ENCODE peak calls at places on chromosomes 7 and 10, in six cellular contexts. S is kidney, Y is H1, L is cardiac muscle cell, W is osteoblast, X is tibial artery. P is an unnamed sample. For H3K4me1, the result is how much of the 10 kb centered on the place peaks cover.

GRCh38 chr10:934746-935406 is 3.4 kb upstream of the LARP4B start:
- DNase-seq in Y (no peak), X (no peak), L (no peak), S (no peak), W (peak), P (no peak)

GRCh38 chr10:23402856-23403255 is 36.0 kb upstream of the OTUD1 start:
- DNase-seq in S (no peak), L (no peak), Y (no peak), X (no peak), W (no peak), P (no peak)

GRCh38 chr10:58755688-58756087 is 243.0 kb downstream of the BICC1 start:
- DNase-seq in Y (no peak), S (no peak), L (peak), W (peak), X (no peak), P (no peak)

GRCh38 chr10:110209399-110209925 is 2.1 kb downstream of the MXI1 start:
- DNase-seq in X (no peak), L (peak), W (peak), S (peak), Y (peak), P (no peak)

GRCh38 chr7:102220929-102221850 is 65.5 kb upstream of the SH2B2 start:
- DNase-seq in L (peak), X (no peak), W (peak), Y (no peak), S (no peak), P (no peak)

GRCh38 chr10:85447690-85448089 is 918.9 kb downstream of the GRID1 start:
- DNase-seq in X (no peak), S (no peak), W (no peak), L (no peak), Y (no peak), P (no peak)

GRCh38 chr10:15106352-15107013 is 9.3 kb downstream of the RPP38 start:
- DNase-seq in L (peak), W (peak), X (peak), S (no peak), Y (peak), P (peak)

GRCh38 chr7:92404170-92404614 is 43.1 kb upstream of the GATAD1 start:
- DNase-seq in W (no peak), L (peak), Y (no peak), X (no peak), S (no peak), P (no peak)

GRCh38 chr7:5657901-5658300 is 123.6 kb downstream of the RNF216 start:
- DNase-seq in X (no peak), W (no peak), S (no peak), L (no peak), Y (no peak), P (no peak)

DNA sequence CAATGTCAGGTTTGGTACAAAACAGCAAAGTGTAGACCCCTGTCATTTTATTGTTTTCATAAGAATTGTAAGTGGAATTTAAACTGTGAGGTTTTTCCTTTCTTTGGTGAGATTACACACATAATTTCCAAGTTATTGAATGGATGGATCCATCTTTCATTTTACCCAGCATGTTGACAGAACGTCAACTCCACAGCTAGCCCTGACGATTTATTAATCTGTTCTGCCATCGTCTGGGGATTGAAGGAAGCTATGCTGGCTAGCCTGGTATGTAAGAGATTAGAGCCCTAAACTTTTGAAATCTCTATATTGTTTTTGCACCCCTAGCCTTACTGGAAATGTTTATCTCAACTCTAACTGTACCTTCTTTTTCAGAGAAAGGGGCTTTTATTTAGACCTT is 8.6 kb downstream of the WNT16 start:
- DNase-seq in S (no peak), Y (no peak), L (peak), X (no peak), W (no peak), P (no peak)
- TF ChIP-seq CTCF in S (no peak), Y (peak), L (peak), X (no peak), W (peak), P (no peak)

DNA sequence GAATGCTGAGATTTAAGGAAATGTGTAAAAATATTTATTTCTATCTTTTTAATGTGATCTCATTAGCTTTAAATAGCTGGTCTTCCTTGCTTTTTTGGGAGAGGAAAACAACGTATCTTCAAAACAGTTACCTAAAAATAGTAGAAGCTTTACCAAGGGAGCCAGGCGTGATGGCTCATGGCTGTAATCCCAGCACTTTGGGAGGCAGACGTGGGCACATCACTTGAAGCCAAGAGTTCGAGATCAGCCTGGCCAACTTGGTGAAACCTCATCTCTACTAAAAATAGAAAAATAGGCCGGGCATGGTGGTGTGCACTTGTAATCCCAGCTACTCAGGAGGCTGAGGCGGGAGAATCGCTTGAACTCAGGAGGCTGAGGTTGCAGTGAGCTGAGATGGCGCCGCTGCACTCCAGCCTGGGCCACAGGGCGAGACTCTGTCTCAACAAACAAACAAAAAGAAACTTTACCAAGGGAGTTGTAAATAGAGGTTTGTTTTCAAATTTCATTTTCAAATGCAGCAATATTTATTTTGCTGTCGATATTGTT is 48.4 kb upstream of the ITGB1 start:
- DNase-seq in Y (no peak), S (no peak), W (no peak), X (peak), L (no peak), P (peak)
- H3K4me1 ChIP-seq in Y (under half), S (under half), W (half or more), X (under half), L (under half), P (under half)

DNA sequence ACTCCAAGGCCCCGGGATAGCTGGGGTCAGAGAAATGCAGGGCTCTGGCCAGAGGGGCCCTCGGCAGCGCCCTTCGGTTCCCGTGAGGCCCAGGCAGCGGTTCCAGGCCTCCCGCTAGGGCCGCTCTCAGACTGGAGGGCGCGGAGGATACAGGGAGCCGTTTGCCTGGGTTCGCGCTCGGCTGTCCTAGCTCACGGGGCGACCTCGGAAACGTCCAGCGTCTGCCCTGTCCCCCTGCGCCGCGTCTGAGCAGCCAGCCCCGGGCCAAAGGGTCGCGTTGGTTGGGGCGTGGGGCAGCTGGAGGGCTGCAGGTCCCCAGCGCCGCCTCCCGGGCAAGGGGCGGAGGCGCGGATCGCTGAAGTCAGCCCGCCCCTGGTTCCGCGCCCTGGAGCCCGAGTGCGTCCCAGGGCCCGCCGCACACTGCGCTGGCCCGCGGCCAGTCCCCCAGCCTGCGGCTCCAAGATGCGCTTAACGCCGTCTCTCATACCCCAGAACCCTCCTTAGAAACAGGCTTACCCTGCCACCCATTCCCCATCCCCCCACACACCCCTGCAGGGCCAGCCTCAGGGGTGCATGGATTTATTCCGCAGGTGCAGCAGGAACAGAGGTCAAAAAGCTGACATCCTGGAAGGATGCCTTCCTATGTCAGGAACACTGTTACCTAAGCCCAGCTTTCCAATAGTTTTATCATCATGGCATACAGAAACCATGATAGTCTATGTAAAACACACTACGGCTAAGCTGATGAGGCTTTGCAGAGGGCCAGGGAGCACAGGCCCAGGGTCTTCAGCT is 22.1 kb upstream of the OPN4 start:
- DNase-seq in X (no peak), Y (peak), S (no peak), L (peak), W (peak), P (no peak)
- TF ChIP-seq CTCF in X (no peak), Y (peak), S (peak), L (peak), W (peak), P (peak)

DNA sequence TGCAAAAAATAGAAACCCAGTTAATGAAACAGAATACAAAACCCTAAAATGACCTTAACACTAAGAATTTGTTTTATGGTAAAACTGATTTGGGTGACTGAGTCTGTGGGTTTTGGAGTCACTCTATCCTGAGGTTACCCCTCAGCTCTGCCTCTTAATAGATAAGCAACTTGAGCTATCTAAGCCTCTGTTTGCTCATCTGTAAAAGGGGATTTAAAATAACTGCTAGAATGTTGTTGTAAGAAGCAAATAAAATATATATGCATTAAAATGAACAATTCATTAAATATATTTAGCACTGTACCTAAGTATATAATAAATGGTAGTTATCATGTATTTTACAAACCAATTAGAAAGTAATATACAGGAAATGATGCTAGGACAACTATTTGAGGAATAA is 115.4 kb downstream of the CABCOCO1 start:
- DNase-seq in S (no peak), Y (no peak), X (no peak), L (no peak), W (no peak), P (no peak)
- H3K4me1 ChIP-seq in S (under half), Y (under half), X (under half), L (under half), W (under half), P (under half)

DNA sequence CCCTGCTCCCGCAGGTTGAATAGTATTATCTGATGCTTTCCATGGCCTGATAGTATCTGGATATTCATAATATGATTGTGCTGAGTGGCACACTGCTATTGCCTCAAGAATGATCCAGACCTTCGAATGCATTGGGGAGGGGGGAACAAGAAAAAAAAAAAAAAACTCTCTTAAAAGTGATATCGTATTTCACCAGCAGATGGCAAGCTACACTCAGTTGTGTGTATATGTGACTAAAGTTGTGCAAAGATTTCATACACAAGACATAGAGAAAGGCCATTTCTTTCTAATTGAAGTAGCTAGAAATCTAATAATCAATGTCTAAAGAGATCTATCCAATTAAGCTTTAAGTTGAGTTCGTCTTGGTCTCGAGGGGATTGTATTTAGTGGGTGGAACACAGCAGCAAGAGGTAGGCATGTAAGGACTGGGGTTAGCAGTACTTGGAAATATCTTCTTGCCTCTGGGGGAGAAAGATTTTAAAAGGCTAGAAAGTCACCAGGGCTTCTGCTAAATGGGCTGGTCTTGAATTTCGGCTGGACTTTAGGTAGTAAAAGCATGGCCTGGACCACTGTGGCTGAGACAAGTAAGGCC is 15.3 kb downstream of the SFRP4 start:
- DNase-seq in Y (no peak), S (no peak), L (peak), W (peak), X (no peak), P (no peak)
- TF ChIP-seq CTCF in Y (peak), S (peak), L (peak), W (peak), X (peak), P (peak)

GRCh38 chr7:44754802-44755697 is 6.4 kb downstream of the ZMIZ2 start:
- DNase-seq in X (no peak), W (peak), S (no peak), L (no peak), Y (no peak), P (no peak)

GRCh38 chr7:44750921-44751571 is 2.4 kb downstream of the ZMIZ2 start:
- DNase-seq in S (peak), X (no peak), Y (no peak), L (no peak), W (peak), P (no peak)

GRCh38 chr7:44750424-44750823 is 1.8 kb downstream of the ZMIZ2 start:
- DNase-seq in S (peak), W (no peak), L (no peak), X (no peak), Y (no peak), P (no peak)

GRCh38 chr7:44749992-44750391 is 1.3 kb downstream of the ZMIZ2 start:
- DNase-seq in X (no peak), Y (no peak), L (no peak), W (no peak), S (no peak), P (no peak)

DNA sequence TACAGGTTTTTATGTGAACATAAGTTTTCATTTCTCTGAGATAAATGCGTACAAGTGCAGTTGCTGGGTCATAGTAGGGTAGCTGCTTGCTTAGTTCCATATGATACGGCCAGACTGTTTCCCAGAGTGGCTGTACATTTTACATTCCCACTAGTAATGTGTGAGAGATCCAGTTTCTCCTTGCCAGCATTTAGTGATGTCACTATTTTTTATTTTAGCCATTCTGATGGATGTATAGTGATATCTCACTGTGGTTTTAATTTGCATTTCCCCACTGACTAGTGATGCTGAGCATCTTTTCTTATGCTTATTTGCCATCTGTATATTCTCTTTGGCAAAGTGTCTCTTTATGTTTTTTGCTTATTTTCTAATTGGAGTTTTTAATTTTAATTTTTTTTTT is 4.2 kb downstream of the ZMIZ2 start:
- DNase-seq in L (no peak), Y (no peak), X (no peak), W (peak), S (no peak), P (no peak)
- H3K4me1 ChIP-seq in L (under half), Y (under half), X (under half), W (under half), S (under half), P (under half)

DNA sequence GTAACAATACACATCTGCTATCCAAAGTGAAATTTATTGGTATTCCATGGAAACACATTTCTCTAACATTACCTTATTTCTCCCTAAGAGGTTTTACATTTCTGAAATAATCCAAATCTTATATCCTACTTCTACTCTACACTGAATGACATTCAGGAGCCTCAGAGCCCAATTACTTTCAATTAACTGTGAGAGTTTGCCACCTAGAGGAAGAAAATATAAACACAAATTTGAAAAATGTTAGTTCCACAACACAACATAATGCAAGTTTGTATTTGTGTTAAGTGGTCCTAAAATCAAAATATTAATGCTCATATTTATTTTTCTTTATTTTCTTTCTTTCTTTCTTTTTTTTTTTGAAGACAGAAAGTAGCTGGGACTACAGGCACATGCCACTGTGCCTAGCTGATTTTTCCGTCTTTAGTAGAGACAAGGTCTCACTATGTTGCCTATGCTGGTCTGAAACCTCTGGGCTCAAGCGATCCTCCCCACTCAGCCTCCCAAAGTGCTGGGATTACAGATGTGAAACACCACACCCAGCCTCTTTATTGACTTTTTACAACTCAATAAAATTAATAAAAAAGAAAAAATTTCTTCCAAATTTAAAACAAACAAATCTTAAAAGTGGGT is 46.0 kb downstream of the ATAD1 start:
- DNase-seq in X (no peak), S (no peak), W (no peak), Y (no peak), L (peak), P (no peak)
- TF ChIP-seq CTCF in X (peak), S (peak), W (peak), Y (peak), L (peak), P (peak)

GRCh38 chr7:143240323-143241168 is 18.7 kb downstream of the TAS2R40 start:
- DNase-seq in Y (peak), X (peak), S (no peak), W (peak), L (peak), P (no peak)
- H3K4me1 ChIP-seq in Y (under half), X (under half), S (under half), W (under half), L (under half), P (under half)

DNA sequence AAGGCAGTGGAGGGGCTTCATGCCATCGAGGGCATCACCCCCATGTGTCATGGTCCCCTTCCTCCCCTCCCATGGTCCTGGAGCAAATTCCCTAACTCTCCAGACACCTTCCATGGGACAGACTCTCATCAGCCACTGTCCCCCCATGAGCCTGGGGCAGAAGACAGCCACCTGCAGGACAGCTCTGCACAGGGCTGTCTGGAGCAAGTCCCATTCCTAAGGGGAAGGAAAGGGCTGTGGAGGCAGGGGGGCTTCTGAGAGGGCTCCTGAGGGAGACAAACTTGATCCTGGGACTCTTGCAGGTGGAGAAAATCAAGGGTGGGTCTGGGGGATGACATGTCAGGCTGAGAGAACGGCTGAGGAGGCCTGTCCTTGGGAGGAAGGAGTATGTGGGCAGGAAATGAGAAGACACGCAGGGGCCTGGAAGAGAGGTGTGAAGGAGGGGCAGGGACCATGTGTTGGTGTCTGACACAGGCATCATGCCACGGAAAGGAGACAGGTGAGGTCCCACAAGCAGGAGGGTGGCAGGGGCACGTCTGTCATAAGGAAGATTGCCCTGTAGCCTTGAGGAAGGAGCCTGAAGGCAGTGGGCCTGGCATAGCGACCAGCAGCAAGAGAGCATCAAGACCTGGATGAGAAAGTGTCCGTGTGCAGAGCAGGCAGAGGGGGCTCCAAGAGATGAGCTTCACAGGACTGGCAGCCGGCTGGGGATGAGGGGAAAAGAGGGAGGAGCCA is 14.4 kb upstream of the GDF10 start:
- DNase-seq in L (no peak), W (no peak), Y (no peak), S (no peak), X (no peak), P (no peak)
- TF ChIP-seq CTCF in L (no peak), W (no peak), Y (no peak), S (no peak), X (no peak), P (no peak)

GRCh38 chr10:103847346-103847745 is 8.0 kb downstream of the SH3PXD2A start:
- DNase-seq in S (no peak), Y (no peak), X (peak), W (no peak), L (no peak), P (no peak)
- H3K4me1 ChIP-seq in S (under half), Y (under half), X (under half), W (half or more), L (half or more), P (under half)